ENCODE peak calls at places on chromosomes 6 and 20, in four cellular contexts. A is tibial artery, D is esophagus squamous epithelium, M is fibroblast of lung. X is an unnamed sample.

GRCh38 chr20:5864873-5865582 is 85.3 kb downstream of the TRMT6 start:
- DNase-seq in A (no peak), M (peak; percentile 66), D (no peak), X (peak; percentile 41)

GRCh38 chr20:45036044-45036755 is 64.7 kb downstream of the KCNS1 start:
- DNase-seq in M (peak; percentile 70), A (no peak), D (no peak), X (peak; percentile 70)

GRCh38 chr6:91562955-91563354 is 976.1 kb upstream of the MAP3K7 start:
- DNase-seq in D (no peak), A (no peak), M (peak; percentile 54), X (no peak)

GRCh38 chr6:129469070-129469662 is 240.8 kb downstream of the ARHGAP18 start:
- DNase-seq in M (no peak), D (no peak), A (no peak), X (no peak)

GRCh38 chr6:144935181-144935580 is 650.0 kb downstream of the UTRN start:
- DNase-seq in D (no peak), M (no peak), A (no peak), X (no peak)

GRCh38 chr20:51639206-51639832 is 96.8 kb upstream of the NFATC2 start:
- DNase-seq in D (no peak), A (peak; percentile 76), M (peak; percentile 52), X (peak; percentile 73)

GRCh38 chr20:51140671-51141070 is 117.8 kb upstream of the KCNG1 start:
- DNase-seq in A (no peak), M (no peak), D (no peak), X (no peak)

GRCh38 chr6:41637179-41638001 is 878 bp upstream of the MDFI start:
- DNase-seq in D (no peak), A (no peak), M (no peak), X (no peak)

GRCh38 chr20:15071010-15071808 is 733.8 kb upstream of the FLRT3 start:
- DNase-seq in D (no peak), M (peak; percentile 0), A (no peak), X (no peak)

GRCh38 chr20:12072945-12073245 is 155.2 kb downstream of the BTBD3 start:
- DNase-seq in A (no peak), M (peak; percentile 43), D (no peak), X (peak; percentile 60)

GRCh38 chr6:111989743-111990142 is 64.2 kb upstream of the CCN6 start:
- DNase-seq in A (no peak), M (no peak), D (no peak), X (no peak)

GRCh38 chr6:43009124-43009523 is 4.6 kb downstream of the MEA1 start:
- DNase-seq in A (no peak), M (peak; percentile 15), D (no peak), X (peak; percentile 31)

GRCh38 chr20:25470045-25470444 is 62.6 kb downstream of the GINS1 start:
- DNase-seq in A (no peak), D (no peak), M (peak; percentile 30), X (peak; percentile 34)

GRCh38 chr20:60334936-60335335 is 376.7 kb downstream of the CDH26 start:
- DNase-seq in A (no peak), M (no peak), D (no peak), X (no peak)

GRCh38 chr6:154370545-154370944 is 13.9 kb upstream of the IPCEF1 start:
- DNase-seq in D (no peak), M (peak; percentile 53), A (no peak), X (peak; percentile 64)

GRCh38 chr6:160930547-160931377 is 60.8 kb upstream of the MAP3K4 start:
- DNase-seq in A (peak; percentile 60), M (peak; percentile 76), D (no peak), X (peak; percentile 88)

GRCh38 chr6:118171852-118172251 is 264.8 kb downstream of the SLC35F1 start:
- DNase-seq in M (no peak), D (no peak), A (no peak), X (no peak)

GRCh38 chr20:3275966-3276365 is 37.0 kb upstream of the SLC4A11 start:
- DNase-seq in D (no peak), A (no peak), M (no peak), X (peak; percentile 66)

GRCh38 chr6:106513813-106514212 is 115.5 kb downstream of the RTN4IP1 start:
- DNase-seq in A (no peak), D (no peak), M (no peak), X (peak; percentile 40)

GRCh38 chr20:51128198-51128597 is 105.3 kb upstream of the KCNG1 start:
- DNase-seq in M (peak; percentile 92), D (no peak), A (no peak), X (peak; percentile 53)

GRCh38 chr20:52992632-52993031 is 20.5 kb downstream of the TSHZ2 start:
- DNase-seq in A (no peak), M (peak; percentile 56), D (no peak), X (no peak)

GRCh38 chr20:52996130-52996529 is 24.0 kb downstream of the TSHZ2 start:
- DNase-seq in A (no peak), D (no peak), M (no peak), X (no peak)

GRCh38 chr20:52991783-52992182 is 19.6 kb downstream of the TSHZ2 start:
- DNase-seq in A (no peak), D (no peak), M (no peak), X (no peak)

GRCh38 chr20:52994184-52994970 is 22.2 kb downstream of the TSHZ2 start:
- DNase-seq in A (no peak), M (no peak), D (no peak), X (no peak)

DNA sequence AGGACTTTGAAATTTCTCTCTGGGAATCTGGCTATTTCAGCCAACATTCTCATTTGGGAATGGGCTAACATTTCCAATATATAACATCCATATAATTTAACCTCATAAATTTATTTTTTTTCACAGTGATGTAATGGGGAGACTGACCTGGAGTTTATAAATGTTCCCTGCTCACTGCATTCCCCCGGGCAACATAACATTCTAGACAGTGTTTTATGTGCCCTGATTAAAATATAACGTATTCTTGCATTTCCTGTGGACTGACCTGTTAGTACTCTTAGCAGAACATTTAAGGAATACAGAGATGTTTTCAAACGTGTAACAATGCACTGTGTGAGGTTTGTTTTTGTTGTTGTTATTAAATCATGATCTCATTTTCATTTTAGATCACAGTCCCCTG is 20.9 kb downstream of the TSHZ2 start:
- DNase-seq in A (no peak), M (no peak), D (no peak), X (no peak)
- H3K4me3 ChIP-seq in A (no peak overlapping the region), M (no peak overlapping the region), D (no peak overlapping the region), X (no peak overlapping the region)

GRCh38 chr6:152240436-152240835 is 396.7 kb downstream of the SYNE1 start:
- DNase-seq in M (no peak), D (no peak), A (no peak), X (no peak)
- TF ChIP-seq CTCF in M (no peak), D (no peak), A (no peak), X (no peak)

GRCh38 chr20:17616480-17617211 is 46.8 kb downstream of the DSTN start:
- DNase-seq in D (no peak), M (no peak), A (peak; percentile 23), X (no peak)

GRCh38 chr20:17619351-17620093 is 49.6 kb downstream of the DSTN start:
- DNase-seq in A (peak; percentile 22), M (no peak), D (no peak), X (no peak)

GRCh38 chr20:17617212-17617867 is 47.5 kb downstream of the DSTN start:
- DNase-seq in M (no peak), D (no peak), A (peak; percentile 64), X (peak; percentile 31)

GRCh38 chr20:17618673-17619013 is 48.8 kb downstream of the DSTN start:
- DNase-seq in A (no peak), M (no peak), D (no peak), X (no peak)

DNA sequence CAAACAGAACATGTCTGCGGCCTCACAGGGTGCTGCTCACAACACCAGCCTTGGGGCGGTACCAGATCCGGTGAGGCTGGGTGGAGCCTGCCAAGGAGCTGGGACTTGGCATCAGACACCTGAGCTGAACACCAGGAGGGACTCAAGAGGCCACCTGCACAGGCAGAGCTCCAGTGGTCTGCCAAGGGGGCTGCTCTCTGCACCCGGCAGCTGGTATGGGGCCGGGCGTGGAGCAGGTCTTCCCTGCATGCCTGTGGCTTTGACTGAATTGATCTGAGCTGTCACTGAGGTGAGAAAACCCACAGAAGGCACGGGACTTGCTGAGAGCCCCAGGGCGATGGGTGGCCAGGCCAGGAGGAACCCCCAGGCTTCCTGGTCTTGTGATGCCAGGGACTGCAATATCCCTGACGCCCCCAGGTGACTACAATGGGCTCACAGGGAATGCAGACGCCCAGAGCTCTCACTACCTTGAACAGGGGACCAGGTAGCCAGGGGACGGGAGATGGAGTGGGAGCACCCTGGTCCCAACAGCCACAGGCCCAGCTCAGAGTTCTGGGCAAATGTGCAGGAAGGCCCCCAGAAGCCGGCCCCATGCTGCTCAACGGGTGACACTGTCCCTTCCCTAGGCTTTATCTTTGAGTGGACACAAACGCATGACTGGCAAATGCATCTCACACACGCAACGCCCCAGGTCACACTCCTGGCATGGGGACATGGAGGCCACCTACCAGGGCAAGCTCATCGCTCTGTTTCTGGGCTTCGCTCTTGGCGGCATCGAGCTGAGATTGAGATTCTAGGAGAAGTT is 48.2 kb downstream of the DSTN start:
- DNase-seq in M (no peak), A (peak; percentile 19), D (no peak), X (no peak)
- H3K4me3 ChIP-seq in M (no peak overlapping the region), A (no peak overlapping the region), D (no peak overlapping the region), X (no peak overlapping the region)

GRCh38 chr6:88633782-88634181 is 329.6 kb downstream of the RNGTT start:
- DNase-seq in D (no peak), A (no peak), M (no peak), X (no peak)

GRCh38 chr6:88631830-88632229 is 331.6 kb downstream of the RNGTT start:
- DNase-seq in D (no peak), A (no peak), M (no peak), X (no peak)

GRCh38 chr6:88626460-88626859 is 337.0 kb downstream of the RNGTT start:
- DNase-seq in D (no peak), M (peak; percentile 22), A (no peak), X (no peak)

GRCh38 chr6:88629838-88630462 is 333.5 kb downstream of the RNGTT start:
- DNase-seq in M (peak; percentile 6), A (no peak), D (no peak), X (no peak)
- TF ChIP-seq CTCF in M (no peak), A (no peak), D (no peak), X (no peak)

DNA sequence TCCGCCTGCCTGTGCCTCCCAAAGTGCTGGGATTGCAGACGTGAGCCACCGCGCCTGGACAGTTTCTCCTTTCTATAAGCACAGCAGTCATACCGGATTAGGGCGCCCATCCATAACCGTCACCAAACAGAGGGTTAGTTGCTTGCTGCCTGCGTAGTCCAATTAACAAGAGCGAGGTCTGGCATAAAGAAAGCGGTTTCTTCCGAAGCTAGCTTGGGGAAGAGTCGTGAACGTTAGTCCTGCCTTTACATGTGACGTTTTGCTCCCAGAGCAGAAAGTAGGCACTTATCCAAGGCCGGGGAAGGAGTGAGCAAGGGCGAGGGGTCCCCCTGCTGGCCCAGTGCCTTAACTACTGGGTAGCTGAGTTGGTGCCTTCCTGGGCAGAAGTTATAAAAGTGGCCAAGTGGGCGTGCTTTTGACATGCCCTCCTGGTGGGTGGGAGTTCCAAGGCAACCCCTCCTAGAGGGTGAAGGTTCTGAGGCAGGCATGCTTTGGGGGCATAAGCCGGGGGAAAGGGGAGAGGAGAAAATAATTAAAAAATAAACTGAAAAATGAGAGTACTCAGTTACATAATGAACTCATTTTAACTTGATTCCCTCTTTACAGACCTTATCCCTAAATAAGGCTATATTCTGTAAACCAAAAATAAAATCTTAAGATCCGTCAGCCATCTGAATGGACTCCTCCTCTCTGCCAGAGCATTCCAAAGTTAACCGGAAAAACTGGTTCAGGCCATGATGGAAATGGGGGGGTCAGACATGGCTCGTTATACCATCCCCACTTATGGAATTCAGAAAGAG is 88.0 kb downstream of the FAM217A start:
- DNase-seq in A (peak; percentile 89), M (peak; percentile 84), D (peak; percentile 6), X (peak; percentile 95)
- H3K4me3 ChIP-seq in A (peak overlapping the region; percentile 57), M (peak overlapping the region; percentile 44), D (peak overlapping the region; percentile 41), X (peak overlapping the region; percentile 64)

X was measured in fibroblast of the aortic adventitia.